ENCODE peak calls at places on chromosomes 1 and 21, in six cellular contexts. P is A549, Y is left lung, T is spleen, L is esophagus squamous epithelium, Q is prostate gland. C is an unnamed sample.
A peak's percentile ranks its signal among the peaks of the same experiment; 100 is the strongest.

GRCh38 chr1:193727850-193728249 is 541.4 kb upstream of the B3GALT2 start:
- DNase-seq in P (no peak), Y (no peak), T (no peak), L (no peak), Q (no peak), C (no peak)

GRCh38 chr1:117413412-117413811 is 46.2 kb downstream of the MAN1A2 start:
- DNase-seq in P (no peak), Y (no peak), T (no peak), L (no peak), Q (no peak), C (no peak)

GRCh38 chr1:10599194-10599861 is 124.6 kb downstream of the PEX14 start:
- DNase-seq in P (peak; percentile 81), Y (no peak), T (no peak), L (no peak), Q (no peak), C (no peak)

GRCh38 chr1:165402517-165403111 is 42.3 kb downstream of the RXRG start:
- DNase-seq in P (no peak), Y (no peak), T (no peak), L (no peak), Q (no peak), C (no peak)

GRCh38 chr1:145918992-145919939 is 749 bp upstream of the PEX11B start:
- DNase-seq in P (peak; percentile 47), Y (peak; percentile 95), T (peak; percentile 89), L (no peak), Q (peak; percentile 50), C (no peak)

GRCh38 chr1:235908742-235909520 is 42.2 kb upstream of the LYST start:
- DNase-seq in P (peak; percentile 82), Y (no peak), T (no peak), L (no peak), Q (peak; percentile 43), C (peak; percentile 43)

GRCh38 chr1:19485362-19486187 is at the start of gene CAPZB:
- DNase-seq in P (peak; percentile 81), Y (peak; percentile 98), T (peak; percentile 99), L (peak; percentile 63), Q (peak; percentile 93), C (peak; percentile 80)

GRCh38 chr1:113321761-113322387 is 68.4 kb upstream of the MAGI3 start:
- DNase-seq in P (no peak), Y (no peak), T (no peak), L (no peak), Q (no peak), C (no peak)

GRCh38 chr1:55233149-55233777 is 18.1 kb upstream of the USP24 start:
- DNase-seq in P (peak; percentile 42), Y (no peak), T (no peak), L (no peak), Q (no peak), C (no peak)

GRCh38 chr1:217563179-217563578 is 67.7 kb downstream of the GPATCH2 start:
- DNase-seq in P (no peak), Y (no peak), T (no peak), L (no peak), Q (no peak), C (no peak)

GRCh38 chr1:213464786-213465460 is 413.9 kb downstream of the RPS6KC1 start:
- DNase-seq in P (no peak), Y (no peak), T (no peak), L (no peak), Q (no peak), C (no peak)

GRCh38 chr21:27831821-27832569 is 865.1 kb upstream of the ADAMTS5 start:
- DNase-seq in P (no peak), Y (no peak), T (no peak), L (no peak), Q (no peak), C (no peak)

GRCh38 chr1:89965203-89965900 is 29.6 kb upstream of the ZNF326 start:
- DNase-seq in P (no peak), Y (no peak), T (no peak), L (no peak), Q (no peak), C (no peak)

GRCh38 chr1:182061597-182061996 is at the start of gene ZNF648:
- DNase-seq in P (no peak), Y (no peak), T (no peak), L (no peak), Q (no peak), C (no peak)

GRCh38 chr21:38244885-38245869 is 11.6 kb upstream of the KCNJ15 start:
- DNase-seq in P (peak; percentile 77), Y (no peak), T (no peak), L (no peak), Q (no peak), C (no peak)

GRCh38 chr21:29378814-29379213 is 80.1 kb downstream of the BACH1 start:
- DNase-seq in P (no peak), Y (no peak), T (no peak), L (no peak), Q (no peak), C (no peak)

GRCh38 chr1:197339092-197339836 is 71.2 kb downstream of the CRB1 start:
- DNase-seq in P (no peak), Y (no peak), T (no peak), L (no peak), Q (no peak), C (no peak)

GRCh38 chr1:88302843-88303486 is 381.1 kb upstream of the PKN2 start:
- DNase-seq in P (peak; percentile 17), Y (no peak), T (no peak), L (no peak), Q (peak; percentile 8), C (no peak)

GRCh38 chr1:155078496-155079209 is at the start of gene EFNA3:
- DNase-seq in P (peak; percentile 50), Y (peak; percentile 93), T (peak; percentile 87), L (no peak), Q (peak; percentile 76), C (no peak)

GRCh38 chr1:12082988-12083387 is 19.9 kb downstream of the TNFRSF8 start:
- DNase-seq in P (no peak), Y (no peak), T (no peak), L (no peak), Q (no peak), C (no peak)

GRCh38 chr1:48207536-48208075 is 14.9 kb upstream of the SLC5A9 start:
- DNase-seq in P (no peak), Y (no peak), T (no peak), L (no peak), Q (no peak), C (no peak)

GRCh38 chr1:75632350-75632949 is 21.5 kb upstream of the SLC44A5 start:
- DNase-seq in P (peak; percentile 22), Y (no peak), T (no peak), L (no peak), Q (no peak), C (no peak)

GRCh38 chr1:235011064-235011598 is 117.5 kb downstream of the TOMM20 start:
- DNase-seq in P (no peak), Y (no peak), T (no peak), L (no peak), Q (no peak), C (no peak)

GRCh38 chr1:176445402-176445801 is 17.6 kb upstream of the PAPPA2 start:
- DNase-seq in P (no peak), Y (no peak), T (no peak), L (no peak), Q (no peak), C (no peak)

GRCh38 chr1:235074335-235075120 is 54.1 kb downstream of the TOMM20 start:
- DNase-seq in P (peak; percentile 86), Y (no peak), T (peak; percentile 74), L (no peak), Q (peak; percentile 81), C (no peak)

GRCh38 chr1:77245724-77246294 is 26.6 kb upstream of the PIGK start:
- DNase-seq in P (no peak), Y (no peak), T (no peak), L (no peak), Q (no peak), C (no peak)

GRCh38 chr21:25457411-25457810 is 149.9 kb downstream of the MRPL39 start:
- DNase-seq in P (no peak), Y (no peak), T (no peak), L (no peak), Q (no peak), C (no peak)

GRCh38 chr1:61741682-61742619 is at the start of gene PATJ:
- DNase-seq in P (peak; percentile 52), Y (peak; percentile 89), T (peak; percentile 90), L (no peak), Q (peak; percentile 91), C (no peak)
- H3K4me1 ChIP-seq in P (peaks cover 33% of the 10 kb centered on the region), Y (peaks cover 4% of the 10 kb centered on the region), T (peaks cover 18% of the 10 kb centered on the region), L (peaks cover 4% of the 10 kb centered on the region), Q (no peaks in the 10 kb centered on the region), C (peaks cover 17% of the 10 kb centered on the region)

DNA sequence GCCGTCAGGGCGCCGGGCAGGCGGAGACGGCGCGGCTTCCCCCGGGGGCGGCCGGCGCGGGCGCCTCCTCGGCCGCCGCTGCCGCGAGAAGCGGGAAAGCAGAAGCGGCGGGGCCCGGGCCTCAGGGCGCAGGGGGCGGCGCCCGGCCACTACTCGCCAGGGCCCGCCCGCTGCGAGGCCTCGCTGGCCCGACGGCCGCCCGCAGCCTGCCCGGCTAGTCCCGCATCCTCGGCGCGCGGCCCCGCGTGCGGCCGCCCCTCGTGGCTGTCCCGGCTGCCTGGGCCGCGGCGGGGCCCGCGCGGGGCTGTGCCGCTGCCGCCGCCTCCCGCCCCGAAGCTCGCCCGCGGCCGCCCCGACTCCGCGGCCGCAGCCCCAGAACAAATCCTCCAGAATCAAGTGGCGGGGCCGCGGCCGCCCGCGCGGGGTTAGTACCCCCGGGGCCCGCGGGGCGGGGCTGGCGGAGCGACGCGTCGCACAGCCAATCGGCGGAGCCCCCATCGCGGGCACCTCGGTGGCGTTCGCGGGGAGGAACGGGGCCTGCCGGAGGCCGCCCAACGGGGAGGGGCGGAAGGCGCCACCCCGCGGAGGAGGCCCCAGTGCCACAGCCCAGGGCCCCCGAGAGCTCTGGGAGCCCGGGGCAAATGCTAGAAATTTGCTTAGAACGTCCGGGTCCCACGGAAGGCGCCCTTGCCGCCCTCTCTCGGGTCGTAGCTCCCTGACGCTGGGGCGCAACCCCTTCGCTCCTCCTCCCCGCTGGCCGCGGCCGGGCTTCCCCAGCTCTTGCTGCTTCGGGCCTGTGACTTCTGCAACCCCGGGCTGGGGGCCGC is at the start of gene RUNX3:
- DNase-seq in P (peak; percentile 71), Y (peak; percentile 94), T (peak; percentile 98), L (peak; percentile 35), Q (peak; percentile 37), C (no peak)
- H3K4me3 ChIP-seq in P (peak within 1 kb of the TSS; percentile 52), Y (peak within 1 kb of the TSS; percentile 17), T (peak within 1 kb of the TSS; percentile 60), L (peak within 1 kb of the TSS; percentile 32), Q (peak within 1 kb of the TSS; percentile 22), C (peak within 1 kb of the TSS; percentile 67)

DNA sequence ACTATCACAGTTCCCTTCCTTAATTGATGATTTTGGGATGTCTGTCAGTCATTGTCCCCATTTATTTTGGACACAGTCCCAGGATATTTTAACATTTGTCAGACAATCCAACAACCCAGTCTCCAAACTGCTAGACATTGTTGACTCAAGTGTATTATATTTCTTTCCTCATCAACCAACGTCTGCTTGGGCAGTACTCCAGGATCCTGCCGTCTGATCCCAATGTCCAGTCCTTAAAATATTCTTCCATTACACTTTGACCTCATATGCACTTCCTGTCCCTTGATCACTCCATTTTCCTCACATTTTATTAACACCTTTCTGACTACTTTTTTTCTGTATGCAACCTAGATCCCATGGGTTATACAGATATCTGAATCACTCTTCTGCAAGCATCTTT is 39.8 kb upstream of the KIAA0040 start:
- DNase-seq in P (no peak), Y (no peak), T (no peak), L (no peak), Q (peak; percentile 76), C (no peak)
- H3K27ac ChIP-seq in P (no peak overlapping the region), Y (no peak overlapping the region), T (no peak overlapping the region), L (no peak overlapping the region), Q (no peak overlapping the region), C (no peak overlapping the region)

DNA sequence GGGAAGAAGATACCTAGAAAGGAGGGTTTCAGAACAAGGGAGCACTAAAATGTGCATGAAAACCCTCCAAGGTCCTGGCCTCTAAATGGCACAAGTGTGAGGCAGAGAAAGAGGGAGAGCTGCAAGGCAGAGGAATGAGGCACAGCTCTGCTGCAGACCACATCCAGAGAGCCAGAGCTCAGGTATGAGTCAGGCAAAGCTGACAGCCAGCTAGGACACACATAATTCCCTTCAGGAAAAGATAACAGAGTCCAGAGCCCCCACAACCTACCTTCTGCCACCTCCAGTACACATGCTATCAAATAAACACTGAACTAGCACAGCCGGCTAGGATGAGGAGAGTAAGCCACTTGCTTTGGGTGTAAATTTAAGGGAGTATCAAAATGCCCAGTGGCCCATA is 62.2 kb downstream of the HSF2BP start:
- DNase-seq in P (peak; percentile 50), Y (no peak), T (no peak), L (no peak), Q (no peak), C (no peak)
- H3K4me1 ChIP-seq in P (peaks cover 79% of the 10 kb centered on the region), Y (no peaks in the 10 kb centered on the region), T (peaks cover 9% of the 10 kb centered on the region), L (no peaks in the 10 kb centered on the region), Q (no peaks in the 10 kb centered on the region), C (no peaks in the 10 kb centered on the region)